ENCODE peak calls at places on chromosomes 2 and 18, in eight cellular contexts. W is GM10248, V is cardiac fibroblast, T is WTC11, J is ovary, R is tibial nerve, L is Panc1, U is adrenal gland. S is an unnamed sample.
A peak's percentile ranks its signal among the peaks of the same experiment; 100 is the strongest.

GRCh38 chr2:141728886-141729285 is 401.9 kb downstream of the LRP1B start:
- DNase-seq in W (no peak), V (no peak), T (no peak), J (no peak), R (no peak), L (no peak), U (no peak), S (no peak)

GRCh38 chr2:159098815-159099455 is 130.5 kb downstream of the TANC1 start:
- DNase-seq in W (no peak), V (peak; percentile 89), T (no peak), J (no peak), R (no peak), L (no peak), U (no peak), S (no peak)

GRCh38 chr2:233356546-233357308 is 2.4 kb downstream of the DGKD start:
- DNase-seq in W (no peak), V (peak; percentile 25), T (no peak), J (no peak), R (no peak), L (no peak), U (no peak), S (no peak)

GRCh38 chr2:240069846-240070245 is 16.5 kb upstream of the OR6B3 start:
- DNase-seq in W (no peak), V (no peak), T (no peak), J (no peak), R (no peak), L (no peak), U (no peak), S (no peak)

GRCh38 chr2:8886876-8887275 is 49.5 kb upstream of the KIDINS220 start:
- DNase-seq in W (no peak), V (no peak), T (no peak), J (no peak), R (no peak), L (no peak), U (no peak), S (no peak)

GRCh38 chr2:9774266-9774665 is 69.0 kb upstream of the TAF1B start:
- DNase-seq in W (no peak), V (no peak), T (no peak), J (no peak), R (no peak), L (no peak), U (no peak), S (no peak)

GRCh38 chr2:46010925-46011490 is 286.2 kb upstream of the EPAS1 start:
- DNase-seq in W (peak; percentile 59), V (peak; percentile 78), T (no peak), J (no peak), R (no peak), L (no peak), U (no peak), S (no peak)

GRCh38 chr2:55511508-55512124 is 7.9 kb upstream of the CFAP36 start:
- DNase-seq in W (no peak), V (peak; percentile 66), T (peak; percentile 20), J (no peak), R (no peak), L (no peak), U (no peak), S (no peak)

GRCh38 chr2:236646441-236646840 is 76.8 kb downstream of the ACKR3 start:
- DNase-seq in W (no peak), V (peak; percentile 17), T (no peak), J (no peak), R (no peak), L (no peak), U (no peak), S (no peak)
- TF ChIP-seq CTCF in W (no peak), V (no peak), T (no peak), J (no peak), R (no peak), L (no peak), U (no peak), S (no peak)

DNA sequence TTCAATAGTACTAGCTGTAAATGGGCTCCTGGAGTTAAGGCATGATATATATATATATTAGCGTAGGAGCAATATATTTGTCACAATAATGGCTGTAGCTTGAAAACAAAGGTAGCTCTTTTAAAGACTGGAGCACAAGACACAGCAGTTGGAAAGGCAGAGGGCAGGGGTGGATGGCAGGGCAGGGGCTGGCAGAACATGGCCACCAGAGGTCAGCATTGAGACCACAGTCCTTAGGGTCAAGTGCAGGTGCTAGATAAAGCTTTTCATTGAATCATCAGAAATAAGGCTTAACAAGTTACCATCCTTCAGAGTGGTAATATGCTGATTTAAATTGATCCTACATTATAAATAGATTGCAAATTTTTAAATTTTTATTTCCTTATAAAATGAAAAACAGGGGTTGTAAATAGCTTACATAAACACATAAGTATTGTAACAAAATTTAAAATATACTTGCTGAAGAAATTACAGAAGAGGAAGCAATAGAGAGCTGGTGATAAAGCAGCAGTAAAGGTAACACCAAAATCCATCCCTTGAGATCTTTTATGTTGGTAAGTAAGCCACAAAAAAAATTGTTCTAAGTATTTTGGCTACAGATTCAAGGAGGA is 161.2 kb upstream of the PIEZO2 start:
- DNase-seq in W (peak; percentile 46), V (peak; percentile 56), T (peak; percentile 80), J (no peak), R (peak; percentile 59), L (peak; percentile 42), U (peak; percentile 60), S (no peak)
- TF ChIP-seq CTCF in W (peak; percentile 75), V (peak; percentile 80), T (peak; percentile 74), J (no peak), R (peak; percentile 32), L (peak; percentile 79), U (peak; percentile 61), S (no peak)

DNA sequence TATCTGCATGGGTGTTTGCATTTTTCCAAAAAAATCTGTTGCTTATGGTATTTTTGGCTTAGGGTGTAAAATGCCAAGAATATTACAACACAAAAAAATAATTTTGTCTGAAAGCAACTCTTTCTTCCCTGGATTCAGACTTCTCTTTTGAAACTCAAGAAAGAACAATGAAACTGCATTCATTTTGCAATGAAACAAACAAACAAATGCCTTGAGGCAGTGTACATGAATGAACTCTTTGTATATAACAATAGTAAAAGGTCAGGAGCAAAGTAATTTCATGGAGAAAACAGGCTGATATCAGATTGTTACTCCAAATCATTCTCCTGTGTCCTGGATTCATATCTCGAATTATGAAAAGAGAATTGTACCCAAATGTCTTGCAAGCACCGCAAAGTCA is 301.6 kb upstream of the CDH20 start:
- DNase-seq in W (no peak), V (no peak), T (no peak), J (no peak), R (no peak), L (no peak), U (no peak), S (no peak)
- TF ChIP-seq CTCF in W (no peak), V (no peak), T (no peak), J (no peak), R (no peak), L (no peak), U (no peak), S (no peak)

DNA sequence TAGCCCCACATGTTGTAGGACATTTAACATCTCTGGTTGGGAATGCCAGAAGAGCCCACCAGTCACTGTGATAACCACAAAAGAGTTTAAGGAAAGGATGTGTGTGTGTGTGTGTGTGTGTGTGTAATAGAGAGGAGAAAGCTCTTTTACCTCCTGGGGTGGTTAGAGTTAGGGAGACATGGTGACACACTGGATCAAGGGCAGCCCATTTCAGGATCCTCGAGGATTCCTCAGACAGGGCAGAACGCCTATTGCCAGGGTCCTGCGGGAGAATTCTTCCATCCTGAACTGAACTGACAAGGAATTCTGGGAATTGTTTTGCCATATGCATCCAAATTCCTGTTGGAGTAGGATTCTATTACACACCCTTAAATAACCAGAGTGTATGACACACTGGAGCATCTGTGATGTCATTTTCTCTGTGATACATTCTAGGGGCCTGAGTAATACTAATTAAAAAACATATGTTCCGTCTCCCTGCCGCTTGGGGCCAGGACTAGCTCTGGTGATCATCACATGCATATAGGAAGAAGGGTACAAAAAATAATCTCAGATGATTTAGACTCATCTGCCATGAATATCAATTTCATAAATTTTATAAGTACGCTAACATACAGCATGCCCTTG is 156.4 kb upstream of the MMADHC start:
- DNase-seq in W (no peak), V (peak; percentile 79), T (no peak), J (no peak), R (no peak), L (no peak), U (no peak), S (no peak)
- TF ChIP-seq CTCF in W (no peak), V (peak; percentile 13), T (no peak), J (no peak), R (no peak), L (no peak), U (no peak), S (no peak)

GRCh38 chr18:10526211-10526949 is 553 bp downstream of the NAPG start:
- DNase-seq in W (peak; percentile 70), V (peak; percentile 70), T (peak; percentile 64), J (peak; percentile 82), R (peak; percentile 14), L (no peak), U (peak; percentile 68), S (peak; percentile 51)
- TF ChIP-seq CTCF in W (no peak), V (no peak), T (no peak), J (no peak), R (no peak), L (no peak), U (no peak), S (no peak)